ENCODE peak calls at places on chromosomes 4 and X, in six cellular contexts. O is H9, G is GM23248, Z is SK-N-SH, T is HepG2, S is IMR-90. Q is an unnamed sample. For H4K20me1, the result is how much of the 10 kb centered on the place peaks cover.

GRCh38 chrX:1248381-1249061 is 20.1 kb upstream of the CSF2RA start:
- DNase-seq in T (peak), O (peak), Z (no peak), G (peak), S (no peak), Q (no peak)

GRCh38 chrX:47358387-47359065 is 11.9 kb upstream of the ZNF157 start:
- DNase-seq in T (no peak), S (no peak), Z (no peak), G (no peak), O (no peak), Q (no peak)

GRCh38 chrX:72274526-72274925 is 2.5 kb downstream of the RPS4X start:
- DNase-seq in S (no peak), O (no peak), T (no peak), G (no peak), Z (no peak), Q (no peak)

GRCh38 chrX:154804957-154805695 is at the start of gene MPP1:
- DNase-seq in T (no peak), S (peak), Z (peak), G (peak), O (peak), Q (peak)

GRCh38 chr4:64539234-64539849 is 130.1 kb upstream of the TECRL start:
- DNase-seq in G (peak), S (peak), Z (peak), O (peak), T (peak), Q (peak)

GRCh38 chr4:38279650-38280322 is 319.6 kb downstream of the PTTG2 start:
- DNase-seq in G (peak), Z (no peak), O (no peak), T (no peak), S (no peak), Q (peak)

GRCh38 chrX:38694394-38694793 is 106.9 kb upstream of the MID1IP1 start:
- DNase-seq in S (no peak), T (no peak), Z (no peak), O (no peak), G (peak), Q (peak)

GRCh38 chr4:122621010-122621616 is at the start of gene IL21:
- DNase-seq in O (no peak), Z (no peak), G (no peak), T (no peak), S (no peak), Q (no peak)

GRCh38 chrX:108033890-108034289 is 11.0 kb upstream of the VSIG1 start:
- DNase-seq in Z (no peak), S (no peak), O (no peak), T (no peak), G (peak), Q (no peak)

GRCh38 chr4:52102587-52102986 is 51.5 kb downstream of the SPATA18 start:
- DNase-seq in S (peak), Z (no peak), T (no peak), O (no peak), G (peak), Q (peak)

GRCh38 chr4:12729384-12729783 is 754.8 kb downstream of the RAB28 start:
- DNase-seq in Z (peak), S (peak), G (peak), T (peak), O (no peak), Q (no peak)

GRCh38 chr4:183289688-183290087 is 30.4 kb downstream of the CLDN22 start:
- DNase-seq in Z (peak), T (no peak), O (no peak), G (peak), S (no peak), Q (no peak)

GRCh38 chrX:123884809-123885408 is 25.1 kb downstream of the XIAP start:
- DNase-seq in G (peak), S (peak), O (no peak), T (peak), Z (peak), Q (peak)

GRCh38 chrX:44828008-44828605 is 15.7 kb upstream of the DUSP21 start:
- DNase-seq in S (peak), O (no peak), T (no peak), G (peak), Z (no peak), Q (peak)

GRCh38 chr4:119300072-119300387 is 21.9 kb downstream of the FABP2 start:
- DNase-seq in G (peak), Z (peak), O (no peak), T (no peak), S (peak), Q (no peak)

GRCh38 chrX:57282568-57282967 is 3.9 kb upstream of the FAAH2 start:
- DNase-seq in T (no peak), S (no peak), Z (no peak), G (no peak), O (no peak), Q (no peak)

GRCh38 chr4:61517144-61517543 is 317.0 kb downstream of the ADGRL3 start:
- DNase-seq in O (peak), G (no peak), Z (no peak), S (no peak), T (peak), Q (no peak)

GRCh38 chr4:14566518-14566917 is 435.8 kb upstream of the CPEB2 start:
- DNase-seq in O (no peak), T (no peak), S (peak), G (no peak), Z (no peak), Q (peak)

GRCh38 chr4:81353861-81354260 is 117.8 kb downstream of the RASGEF1B start:
- DNase-seq in T (no peak), Z (no peak), S (peak), G (peak), O (no peak), Q (peak)

GRCh38 chr4:6873291-6873690 is 36.3 kb upstream of the TBC1D14 start:
- DNase-seq in S (no peak), O (no peak), Z (no peak), T (no peak), G (peak), Q (no peak)

GRCh38 chr4:15250021-15250441 is 177.8 kb upstream of the C1QTNF7 start:
- DNase-seq in S (peak), Z (no peak), T (no peak), G (peak), O (no peak), Q (no peak)

GRCh38 chr4:164252286-164252685 is 501.6 kb upstream of the SMIM31 start:
- DNase-seq in T (no peak), G (peak), S (no peak), O (peak), Z (no peak), Q (peak)

GRCh38 chrX:11371106-11371505 is 77.9 kb downstream of the AMELX start:
- DNase-seq in G (no peak), S (no peak), T (no peak), Z (no peak), O (no peak), Q (no peak)

GRCh38 chr4:155759372-155760252 is 791 bp downstream of the GUCY1B1 start:
- DNase-seq in G (peak), T (no peak), O (peak), S (peak), Z (peak), Q (peak)

GRCh38 chr4:104693601-104694201 is 199.0 kb upstream of the CXXC4 start:
- DNase-seq in Z (peak), T (peak), S (peak), O (no peak), G (peak), Q (peak)

GRCh38 chr4:165461176-165461835 is 82.5 kb downstream of the CPE start:
- DNase-seq in S (peak), T (peak), G (peak), O (no peak), Z (no peak), Q (no peak)

GRCh38 chr4:54076673-54077072 is 12.3 kb upstream of the CHIC2 start:
- DNase-seq in Z (no peak), O (no peak), T (no peak), S (peak), G (peak), Q (no peak)

GRCh38 chrX:66675541-66675940 is 36.7 kb upstream of the EDA2R start:
- DNase-seq in O (no peak), S (no peak), Z (no peak), T (no peak), G (peak), Q (no peak)

GRCh38 chrX:24506082-24506481 is 41.0 kb downstream of the PDK3 start:
- DNase-seq in S (peak), Z (no peak), G (peak), T (no peak), O (no peak), Q (peak)

GRCh38 chrX:114924846-114925245 is 92.6 kb downstream of the IL13RA2 start:
- DNase-seq in O (no peak), Z (no peak), G (peak), S (peak), T (no peak), Q (peak)

DNA sequence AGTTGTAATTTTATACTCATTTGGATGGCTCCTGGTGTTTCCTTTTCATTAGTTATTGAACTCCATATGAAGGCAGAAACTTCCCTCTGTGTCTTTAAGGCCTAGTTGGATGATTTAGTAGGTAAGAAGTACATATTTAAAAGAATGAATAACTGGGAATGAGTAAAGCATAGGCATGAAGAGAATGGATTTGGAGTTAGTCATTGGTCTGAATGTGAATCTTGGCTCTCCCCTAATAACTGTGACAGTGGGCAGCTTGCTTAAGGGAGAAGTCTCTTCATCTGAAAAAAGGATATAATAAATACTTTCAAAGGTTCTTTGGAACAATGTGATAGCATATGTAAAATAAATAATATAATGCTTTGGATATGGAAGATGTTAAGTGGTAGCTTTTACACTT is 13.2 kb downstream of the SNX25 start:
- DNase-seq in T (no peak), O (no peak), G (peak), Z (no peak), S (peak), Q (peak)
- H4K20me1 ChIP-seq in T (under half), O (under half), G (under half), Z (under half), S (under half), Q (under half)

DNA sequence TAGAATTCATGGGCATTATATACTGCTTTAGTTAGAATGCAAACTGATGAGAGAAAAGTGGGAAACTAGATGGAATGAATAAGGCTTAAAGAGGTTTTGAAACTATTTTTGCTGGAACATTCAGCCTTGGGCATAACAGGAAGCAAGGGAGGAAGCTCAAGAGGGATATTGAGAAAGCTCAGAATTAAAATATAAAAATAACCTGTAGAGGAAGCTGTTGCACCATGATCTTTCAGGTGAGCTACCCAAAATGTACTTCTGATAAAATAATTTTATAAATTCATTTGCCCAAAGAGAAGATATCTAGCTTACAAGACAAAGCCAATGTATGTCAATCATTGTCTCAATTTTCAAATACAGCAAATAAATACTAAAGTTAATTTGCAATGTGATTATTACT is 11.3 kb downstream of the GC start:
- DNase-seq in O (no peak), T (no peak), Z (no peak), G (no peak), S (no peak), Q (no peak)
- H3K27ac ChIP-seq in O (no peak), T (no peak), Z (no peak), G (no peak), S (no peak), Q (no peak)

DNA sequence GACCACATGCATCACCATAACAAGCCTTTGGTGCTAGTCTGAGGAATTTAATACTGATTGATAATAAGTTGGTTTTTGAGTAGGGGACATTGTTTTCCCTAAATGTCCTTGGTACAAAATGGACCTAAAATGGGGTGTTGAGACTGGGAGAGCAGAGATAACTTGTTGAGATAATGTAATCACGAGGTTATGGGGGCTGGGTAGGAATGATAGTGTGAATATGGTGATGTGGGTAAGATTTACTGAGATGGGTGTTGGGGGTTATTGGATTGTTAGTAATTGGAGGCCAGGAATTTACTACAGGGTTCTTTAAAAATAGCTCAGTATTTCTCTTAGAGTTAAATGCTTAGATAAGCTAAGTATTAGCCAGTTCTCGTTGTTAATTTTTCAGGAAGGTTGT is 3.9 kb downstream of the BMP2K start:
- DNase-seq in T (no peak), S (no peak), G (no peak), O (no peak), Z (no peak), Q (no peak)
- H4K20me1 ChIP-seq in T (under half), S (half or more), G (under half), O (under half), Z (under half), Q (under half)

GRCh38 chr4:142278663-142279062 is 567.4 kb downstream of the INPP4B start:
- DNase-seq in Z (no peak), G (no peak), S (no peak), O (no peak), T (no peak), Q (peak)
- H3K27ac ChIP-seq in Z (no peak), G (no peak), S (peak), O (no peak), T (no peak), Q (peak)

DNA sequence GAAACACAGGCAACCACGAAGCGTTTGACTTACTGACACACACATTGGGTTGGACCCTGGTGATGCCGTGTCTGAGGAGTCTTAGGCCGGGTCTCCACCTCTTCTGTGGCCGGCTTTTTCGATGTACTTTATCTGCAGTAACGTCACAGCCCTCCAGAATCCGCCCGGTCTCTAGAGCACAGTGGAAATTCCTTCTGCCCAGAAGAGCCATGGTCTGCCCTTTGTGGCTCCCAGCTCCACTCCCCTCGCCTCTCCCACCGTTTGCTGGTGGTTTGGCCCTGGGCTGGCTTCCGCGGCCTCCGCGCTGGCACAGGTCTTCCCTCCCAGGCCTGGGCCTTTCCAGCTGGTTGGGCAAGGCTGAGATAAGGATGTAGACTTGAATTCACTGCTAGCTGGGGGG is 4.3 kb downstream of the MAEA start:
- DNase-seq in G (no peak), Z (no peak), S (no peak), T (no peak), O (no peak), Q (no peak)
- H4K20me1 ChIP-seq in G (under half), Z (half or more), S (half or more), T (half or more), O (under half), Q (under half)

GRCh38 chrX:150216716-150217115 is 146.4 kb upstream of the MAMLD1 start:
- DNase-seq in G (no peak), S (no peak), T (no peak), Z (no peak), O (no peak), Q (no peak)

GRCh38 chrX:150225266-150225665 is 137.9 kb upstream of the MAMLD1 start:
- DNase-seq in Z (no peak), O (no peak), S (no peak), G (no peak), T (no peak), Q (no peak)

GRCh38 chrX:150224676-150225075 is 138.4 kb upstream of the MAMLD1 start:
- DNase-seq in T (no peak), Z (no peak), G (no peak), S (no peak), O (no peak), Q (no peak)

GRCh38 chrX:150223176-150224015 is 139.7 kb upstream of the MAMLD1 start:
- DNase-seq in G (no peak), S (no peak), T (no peak), O (no peak), Z (no peak), Q (no peak)

DNA sequence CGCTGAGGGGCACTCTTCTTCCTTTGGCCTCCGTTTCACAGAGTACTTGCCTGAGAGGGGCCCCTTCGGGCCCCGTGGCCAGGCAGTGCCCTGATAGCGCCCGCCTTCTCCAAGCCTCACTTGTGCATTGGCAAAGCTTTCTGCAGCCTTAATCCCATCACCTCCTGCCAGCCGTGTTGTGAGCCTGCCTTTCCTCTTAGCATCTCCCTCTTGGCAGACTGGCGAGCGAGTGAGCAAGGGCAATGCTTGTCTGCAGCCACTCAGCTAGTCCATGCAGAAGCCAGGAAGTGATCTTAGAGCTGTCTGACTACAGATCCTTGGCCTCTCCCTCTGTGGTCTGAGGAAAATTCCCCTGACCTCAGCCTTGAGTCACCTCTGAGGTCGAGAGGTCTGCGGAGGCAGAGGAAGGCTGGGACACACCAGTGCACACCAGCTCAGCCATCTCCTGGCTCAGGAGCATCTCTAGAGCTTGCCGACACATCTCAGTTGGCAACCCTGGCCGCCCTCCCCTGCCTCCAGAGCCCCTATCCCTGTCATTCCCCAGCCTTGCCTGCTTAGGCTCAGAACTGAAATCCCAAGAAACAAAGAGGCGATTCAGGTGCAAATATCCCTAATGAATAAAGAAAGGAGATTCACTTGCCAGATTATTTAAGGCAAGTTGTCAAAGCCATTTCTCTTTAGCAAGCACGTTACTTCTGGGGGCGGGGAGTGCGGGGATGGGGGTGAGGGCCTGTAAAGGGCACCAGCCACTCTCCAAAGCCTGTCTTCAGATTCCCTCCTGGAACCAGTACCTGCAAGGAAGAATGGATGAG is 143.5 kb upstream of the MAMLD1 start:
- DNase-seq in T (no peak), G (peak), O (peak), Z (no peak), S (peak), Q (peak)
- H3K27ac ChIP-seq in T (no peak), G (no peak), O (no peak), Z (no peak), S (no peak), Q (no peak)

DNA sequence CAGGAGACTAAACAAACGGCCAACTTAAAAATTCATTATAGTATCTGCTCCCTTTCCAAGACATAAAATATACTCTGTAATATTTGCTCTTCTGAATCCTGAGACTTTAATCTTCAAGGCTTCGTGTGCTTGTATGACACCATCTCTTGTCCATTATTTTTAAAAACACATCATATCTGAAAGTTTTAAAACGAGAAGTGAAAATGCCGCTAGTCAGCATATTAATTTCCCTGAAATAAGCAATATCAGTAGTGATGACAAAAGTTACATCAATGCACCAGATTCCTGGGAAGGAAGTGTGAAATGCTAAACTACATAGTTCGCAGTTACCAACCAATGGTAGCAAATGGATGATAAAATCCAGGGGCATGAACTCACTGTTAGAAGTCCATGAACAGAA is 66.8 kb upstream of the EXOC1L start:
- DNase-seq in T (no peak), O (no peak), Z (no peak), S (no peak), G (no peak), Q (no peak)
- H4K20me1 ChIP-seq in T (under half), O (under half), Z (under half), S (under half), G (under half), Q (under half)

GRCh38 chr4:4930677-4931076 is 71.2 kb downstream of the MSX1 start:
- DNase-seq in S (no peak), Z (no peak), G (no peak), O (no peak), T (no peak), Q (no peak)
- H3K27ac ChIP-seq in S (no peak), Z (no peak), G (no peak), O (no peak), T (no peak), Q (no peak)

GRCh38 chr4:2623442-2623841 is 87.0 kb downstream of the FAM193A start:
- DNase-seq in S (no peak), Z (no peak), O (no peak), T (no peak), G (no peak), Q (no peak)

GRCh38 chr4:2624782-2625548 is 88.5 kb downstream of the FAM193A start:
- DNase-seq in S (no peak), O (no peak), G (no peak), Z (no peak), T (no peak), Q (peak)

GRCh38 chr4:2619459-2619858 is 83.0 kb downstream of the FAM193A start:
- DNase-seq in G (no peak), Z (no peak), S (no peak), T (no peak), O (no peak), Q (no peak)

GRCh38 chr4:2617955-2618354 is 81.5 kb downstream of the FAM193A start:
- DNase-seq in S (peak), Z (no peak), O (no peak), G (no peak), T (no peak), Q (no peak)

GRCh38 chr4:2621419-2621818 is 85.0 kb downstream of the FAM193A start:
- DNase-seq in T (no peak), G (no peak), Z (no peak), S (no peak), O (no peak), Q (no peak)
- H4K20me1 ChIP-seq in T (under half), G (under half), Z (half or more), S (half or more), O (under half), Q (under half)

Q was measured in mammary epithelial cell.